ENCODE peak calls at places on chromosomes 16 and 17, in five cellular contexts. One of them, this sample, is unnamed.

GRCh38 chr16:53991181-53992056 is 287.5 kb downstream of the FTO start:
- DNase-seq in HepG2: peak; percentile 70
- DNase-seq in K562: no peak
- DNase-seq in sigmoid colon: no peak
- DNase-seq in transverse colon: no peak
- DNase-seq in this sample: no peak

GRCh38 chr16:2774161-2774891 is 2.8 kb downstream of the ELOB start:
- DNase-seq in K562: no peak
- DNase-seq in HepG2: no peak
- DNase-seq in transverse colon: no peak
- DNase-seq in sigmoid colon: no peak
- DNase-seq in this sample: no peak

GRCh38 chr16:88713568-88714419 is 7.5 kb downstream of the CTU2 start:
- DNase-seq in K562: peak; percentile 54
- DNase-seq in sigmoid colon: no peak
- DNase-seq in transverse colon: no peak
- DNase-seq in HepG2: no peak
- DNase-seq in this sample: no peak

GRCh38 chr17:73969956-73970355 is 233.5 kb upstream of the RPL38 start:
- DNase-seq in transverse colon: peak; percentile 22
- DNase-seq in K562: no peak
- DNase-seq in sigmoid colon: peak; percentile 73
- DNase-seq in HepG2: no peak
- DNase-seq in this sample: no peak

GRCh38 chr17:49210158-49211029 is at the start of the genes ABI3 and GNGT2:
- DNase-seq in transverse colon: peak; percentile 70
- DNase-seq in sigmoid colon: no peak
- DNase-seq in HepG2: no peak
- DNase-seq in K562: no peak
- DNase-seq in this sample: peak; percentile 92

GRCh38 chr16:86618431-86619262 is 40.3 kb downstream of the FOXL1 start:
- DNase-seq in transverse colon: no peak
- DNase-seq in K562: no peak
- DNase-seq in sigmoid colon: no peak
- DNase-seq in HepG2: no peak
- DNase-seq in this sample: no peak

GRCh38 chr16:15401972-15402371 is 6.4 kb downstream of the MPV17L start:
- DNase-seq in sigmoid colon: no peak
- DNase-seq in K562: no peak
- DNase-seq in transverse colon: no peak
- DNase-seq in HepG2: no peak
- DNase-seq in this sample: no peak

GRCh38 chr17:37212184-37212583 is 163.6 kb upstream of the C17orf78 start:
- DNase-seq in transverse colon: no peak
- DNase-seq in HepG2: no peak
- DNase-seq in sigmoid colon: no peak
- DNase-seq in K562: no peak
- DNase-seq in this sample: no peak

GRCh38 chr17:75504347-75505151 is 10.8 kb downstream of the CASKIN2 start:
- DNase-seq in HepG2: peak; percentile 51
- DNase-seq in transverse colon: peak; percentile 61
- DNase-seq in sigmoid colon: no peak
- DNase-seq in K562: peak; percentile 73
- DNase-seq in this sample: peak; percentile 85

GRCh38 chr17:17983776-17984175 is 11.1 kb downstream of the DRC3 start:
- DNase-seq in HepG2: no peak
- DNase-seq in transverse colon: no peak
- DNase-seq in sigmoid colon: no peak
- DNase-seq in K562: no peak
- DNase-seq in this sample: no peak

GRCh38 chr17:82661717-82662683 is 13.8 kb upstream of the WDR45B start:
- DNase-seq in K562: no peak
- DNase-seq in sigmoid colon: no peak
- DNase-seq in transverse colon: no peak
- DNase-seq in HepG2: no peak
- DNase-seq in this sample: no peak

GRCh38 chr17:67160791-67161190 is 84.2 kb downstream of the HELZ start:
- DNase-seq in K562: no peak
- DNase-seq in transverse colon: no peak
- DNase-seq in sigmoid colon: no peak
- DNase-seq in HepG2: no peak
- DNase-seq in this sample: no peak

GRCh38 chr16:35147556-35148504 is 1688.4 kb downstream of the TP53TG3F start:
- DNase-seq in transverse colon: no peak
- DNase-seq in HepG2: no peak
- DNase-seq in K562: no peak
- DNase-seq in sigmoid colon: no peak
- DNase-seq in this sample: no peak

GRCh38 chr17:83190601-83191387 is 111.4 kb downstream of the METRNL start:
- DNase-seq in transverse colon: no peak
- DNase-seq in sigmoid colon: peak; percentile 58
- DNase-seq in HepG2: no peak
- DNase-seq in K562: no peak
- DNase-seq in this sample: no peak

GRCh38 chr16:82880361-82880760 is 253.6 kb downstream of the CDH13 start:
- DNase-seq in transverse colon: no peak
- DNase-seq in HepG2: no peak
- DNase-seq in sigmoid colon: no peak
- DNase-seq in K562: no peak
- DNase-seq in this sample: no peak

GRCh38 chr17:8147805-8148404 is 4.3 kb downstream of the PER1 start:
- DNase-seq in sigmoid colon: peak; percentile 63
- DNase-seq in K562: no peak
- DNase-seq in HepG2: no peak
- DNase-seq in transverse colon: no peak
- DNase-seq in this sample: no peak

GRCh38 chr16:27424772-27425498 is 23.0 kb downstream of the IL21R start:
- DNase-seq in HepG2: no peak
- DNase-seq in K562: no peak
- DNase-seq in sigmoid colon: peak; percentile 24
- DNase-seq in transverse colon: no peak
- DNase-seq in this sample: no peak

GRCh38 chr17:79038545-79039135 is 14.7 kb downstream of the C1QTNF1 start:
- DNase-seq in sigmoid colon: peak; percentile 87
- DNase-seq in transverse colon: no peak
- DNase-seq in K562: no peak
- DNase-seq in HepG2: no peak
- DNase-seq in this sample: peak; percentile 30

GRCh38 chr16:14301150-14302030 is 230.3 kb downstream of the MRTFB start:
- DNase-seq in sigmoid colon: peak; percentile 77
- DNase-seq in K562: peak; percentile 34
- DNase-seq in HepG2: peak; percentile 49
- DNase-seq in transverse colon: peak; percentile 38
- DNase-seq in this sample: no peak

GRCh38 chr16:19295393-19295792 is 9.9 kb downstream of the CLEC19A start:
- DNase-seq in transverse colon: no peak
- DNase-seq in sigmoid colon: no peak
- DNase-seq in HepG2: no peak
- DNase-seq in K562: no peak
- DNase-seq in this sample: no peak

GRCh38 chr17:75976175-75976848 is 2.7 kb downstream of the ACOX1 start:
- DNase-seq in sigmoid colon: no peak
- DNase-seq in transverse colon: no peak
- DNase-seq in K562: no peak
- DNase-seq in HepG2: peak; percentile 89
- DNase-seq in this sample: no peak

GRCh38 chr17:6714315-6714874 is 1.2 kb upstream of the SLC13A5 start:
- DNase-seq in transverse colon: no peak
- DNase-seq in HepG2: no peak
- DNase-seq in K562: no peak
- DNase-seq in sigmoid colon: no peak
- DNase-seq in this sample: no peak

GRCh38 chr17:6045621-6046357 is 24.4 kb upstream of the WSCD1 start:
- DNase-seq in sigmoid colon: no peak
- DNase-seq in K562: no peak
- DNase-seq in HepG2: no peak
- DNase-seq in transverse colon: no peak
- DNase-seq in this sample: no peak

GRCh38 chr17:65727832-65728231 is 166.4 kb upstream of the AXIN2 start:
- DNase-seq in K562: no peak
- DNase-seq in transverse colon: no peak
- DNase-seq in sigmoid colon: no peak
- DNase-seq in HepG2: no peak
- DNase-seq in this sample: no peak

GRCh38 chr17:65727243-65727642 is 165.8 kb upstream of the AXIN2 start:
- DNase-seq in K562: no peak
- DNase-seq in sigmoid colon: no peak
- DNase-seq in HepG2: no peak
- DNase-seq in transverse colon: no peak
- DNase-seq in this sample: no peak

GRCh38 chr17:65729207-65729606 is 167.8 kb upstream of the AXIN2 start:
- DNase-seq in sigmoid colon: no peak
- DNase-seq in transverse colon: no peak
- DNase-seq in HepG2: no peak
- DNase-seq in K562: no peak
- DNase-seq in this sample: no peak

DNA sequence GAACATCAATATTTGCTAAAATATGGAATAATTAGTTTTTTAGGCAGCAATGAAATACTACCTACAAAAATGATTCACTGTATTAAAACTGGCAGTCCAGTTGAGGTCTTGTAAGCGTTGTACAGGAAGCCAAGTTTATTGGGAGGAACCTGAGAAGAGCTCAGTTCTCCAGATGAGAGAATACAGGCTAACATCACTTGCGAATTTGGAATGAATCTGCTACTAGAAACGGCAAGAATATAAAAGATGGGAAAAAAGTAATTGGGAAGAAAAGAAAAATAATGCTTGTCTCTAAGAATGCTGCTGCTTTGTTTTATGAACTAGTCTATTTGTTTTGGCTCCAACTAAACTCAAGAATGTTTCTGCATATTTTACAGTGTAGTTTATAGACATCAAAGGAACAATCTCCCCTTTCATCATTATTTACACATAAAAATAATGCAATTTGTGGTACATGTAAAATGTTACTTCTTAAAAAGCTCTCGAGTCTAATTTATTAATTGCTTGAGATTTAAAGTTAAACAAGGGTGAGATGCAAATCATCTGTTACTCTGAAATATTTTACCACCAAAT is 162.0 kb upstream of the AXIN2 start:
- DNase-seq in transverse colon: no peak
- DNase-seq in sigmoid colon: no peak
- DNase-seq in K562: no peak
- DNase-seq in HepG2: peak; percentile 71
- DNase-seq in this sample: no peak
- TF ChIP-seq POLR2AphosphoS5 in transverse colon: no peak
- TF ChIP-seq POLR2AphosphoS5 in sigmoid colon: peak; percentile 41
- TF ChIP-seq POLR2AphosphoS5 in K562: no peak
- TF ChIP-seq POLR2AphosphoS5 in HepG2: no peak
- TF ChIP-seq POLR2AphosphoS5 in this sample: no peak

DNA sequence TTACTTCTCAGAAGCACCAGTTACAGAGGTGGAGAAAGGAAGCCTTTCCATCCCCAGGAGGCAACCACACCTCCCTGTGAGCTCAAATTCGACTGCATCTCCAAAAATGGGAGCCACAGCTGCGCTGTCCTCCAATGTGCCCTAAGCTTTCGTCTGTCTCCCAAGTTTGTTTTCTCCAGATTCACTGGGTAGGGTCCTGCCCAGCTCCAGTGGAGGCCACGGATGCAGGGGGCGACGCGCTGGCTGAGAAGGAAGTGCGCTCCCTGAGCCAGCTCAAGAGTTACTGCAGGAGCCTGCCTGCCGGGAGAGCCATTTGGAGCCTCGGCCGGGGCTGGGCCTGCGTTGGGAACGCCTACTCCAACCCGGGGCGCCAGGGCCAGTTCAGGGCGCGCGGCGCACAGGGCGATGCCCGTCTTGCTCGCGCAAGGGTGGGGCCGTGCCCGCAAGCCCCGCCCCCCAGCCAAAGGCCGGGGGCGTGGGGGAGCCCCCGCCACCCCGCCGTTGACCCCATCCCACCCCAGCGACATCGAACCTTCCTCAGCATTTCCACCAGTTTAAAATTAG is 19.5 kb downstream of the SIAH1 start:
- DNase-seq in transverse colon: peak; percentile 94
- DNase-seq in sigmoid colon: peak; percentile 94
- DNase-seq in HepG2: peak; percentile 83
- DNase-seq in K562: peak; percentile 89
- DNase-seq in this sample: peak; percentile 62
- TF ChIP-seq POLR2A in transverse colon: peak; percentile 92
- TF ChIP-seq POLR2A in sigmoid colon: peak; percentile 80
- TF ChIP-seq POLR2A in HepG2: peak; percentile 93
- TF ChIP-seq POLR2A in K562: peak; percentile 80
- TF ChIP-seq POLR2A in this sample: no peak

DNA sequence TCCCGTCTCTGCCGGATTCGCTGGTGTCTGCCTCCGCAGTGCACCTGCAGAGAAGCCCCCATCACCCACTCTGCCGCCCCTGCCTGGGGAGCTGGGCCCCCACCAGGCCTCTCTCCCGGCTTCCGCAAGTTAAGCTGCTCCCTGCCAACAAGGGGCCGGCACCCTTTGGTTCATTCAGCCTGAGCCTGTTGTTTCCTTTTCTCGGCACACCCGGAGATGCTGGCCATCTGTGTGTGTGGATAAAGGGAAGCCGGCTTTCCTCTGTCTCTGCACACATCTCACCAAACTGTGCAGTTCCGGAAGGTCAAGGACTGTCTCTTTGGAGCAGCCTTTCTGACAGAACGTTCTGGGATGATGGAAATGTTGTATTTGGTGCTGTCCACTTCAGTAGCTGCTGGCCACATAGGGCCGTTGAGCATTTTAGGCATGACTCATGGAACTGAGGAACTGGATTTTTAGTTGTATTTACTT is 6.8 kb downstream of the MAPK8IP3 start:
- DNase-seq in transverse colon: no peak
- DNase-seq in sigmoid colon: no peak
- DNase-seq in K562: no peak
- DNase-seq in HepG2: no peak
- DNase-seq in this sample: no peak
- TF ChIP-seq POLR2AphosphoS5 in transverse colon: no peak
- TF ChIP-seq POLR2AphosphoS5 in sigmoid colon: no peak
- TF ChIP-seq POLR2AphosphoS5 in K562: no peak
- TF ChIP-seq POLR2AphosphoS5 in HepG2: no peak
- TF ChIP-seq POLR2AphosphoS5 in this sample: no peak

GRCh38 chr17:58205936-58206335 is 13.1 kb downstream of the MKS1 start:
- DNase-seq in transverse colon: no peak
- DNase-seq in sigmoid colon: no peak
- DNase-seq in K562: no peak
- DNase-seq in HepG2: no peak
- DNase-seq in this sample: no peak
- TF ChIP-seq POLR2A in transverse colon: no peak
- TF ChIP-seq POLR2A in sigmoid colon: no peak
- TF ChIP-seq POLR2A in K562: no peak
- TF ChIP-seq POLR2A in HepG2: no peak
- TF ChIP-seq POLR2A in this sample: no peak

GRCh38 chr17:39200957-39201510 is 951 bp downstream of the RPL19 start:
- DNase-seq in transverse colon: no peak
- DNase-seq in sigmoid colon: no peak
- DNase-seq in K562: no peak
- DNase-seq in HepG2: no peak
- DNase-seq in this sample: no peak
- TF ChIP-seq POLR2AphosphoS5 in transverse colon: no peak
- TF ChIP-seq POLR2AphosphoS5 in sigmoid colon: no peak
- TF ChIP-seq POLR2AphosphoS5 in K562: no peak
- TF ChIP-seq POLR2AphosphoS5 in HepG2: peak; percentile 30
- TF ChIP-seq POLR2AphosphoS5 in this sample: peak; percentile 68

GRCh38 chr16:68287276-68288251 is 23.2 kb downstream of the SLC7A6OS start:
- DNase-seq in sigmoid colon: peak; percentile 87
- DNase-seq in K562: no peak
- DNase-seq in HepG2: no peak
- DNase-seq in transverse colon: no peak
- DNase-seq in this sample: no peak
- TF ChIP-seq POLR2A in sigmoid colon: no peak
- TF ChIP-seq POLR2A in K562: no peak
- TF ChIP-seq POLR2A in HepG2: no peak
- TF ChIP-seq POLR2A in transverse colon: no peak
- TF ChIP-seq POLR2A in this sample: no peak

This sample was measured in GM12892.